ENCODE peak calls at places on chromosomes 12 and 14, in ten cellular contexts. One of them, this sample, is unnamed.

GRCh38 chr12:131834798-131835615 is 6.8 kb downstream of the MMP17 start:
- DNase-seq in GM20000: no peak
- DNase-seq in PC-3: peak
- DNase-seq in astrocyte of the spinal cord: no peak
- DNase-seq in lower leg skin: no peak
- DNase-seq in astrocyte of the cerebellum: no peak
- DNase-seq in Calu3: no peak
- DNase-seq in uterus: no peak
- DNase-seq in progenitor cell of endocrine pancreas: no peak
- DNase-seq in nephron progenitor cell: no peak
- DNase-seq in this sample: no peak

GRCh38 chr12:7060353-7060954 is at the start of gene C1S:
- DNase-seq in Calu3: peak
- DNase-seq in uterus: peak
- DNase-seq in astrocyte of the spinal cord: peak
- DNase-seq in lower leg skin: peak
- DNase-seq in progenitor cell of endocrine pancreas: no peak
- DNase-seq in GM20000: no peak
- DNase-seq in PC-3: peak
- DNase-seq in nephron progenitor cell: peak
- DNase-seq in astrocyte of the cerebellum: peak
- DNase-seq in this sample: peak

GRCh38 chr12:132154341-132154761 is 10.1 kb downstream of the NOC4L start:
- DNase-seq in nephron progenitor cell: no peak
- DNase-seq in progenitor cell of endocrine pancreas: no peak
- DNase-seq in PC-3: no peak
- DNase-seq in lower leg skin: no peak
- DNase-seq in Calu3: no peak
- DNase-seq in uterus: no peak
- DNase-seq in astrocyte of the spinal cord: no peak
- DNase-seq in GM20000: no peak
- DNase-seq in astrocyte of the cerebellum: no peak
- DNase-seq in this sample: no peak

GRCh38 chr12:57896437-57897201 is 44.7 kb upstream of the ATP23 start:
- DNase-seq in astrocyte of the cerebellum: no peak
- DNase-seq in GM20000: no peak
- DNase-seq in PC-3: no peak
- DNase-seq in lower leg skin: peak
- DNase-seq in progenitor cell of endocrine pancreas: peak
- DNase-seq in uterus: peak
- DNase-seq in astrocyte of the spinal cord: peak
- DNase-seq in Calu3: peak
- DNase-seq in nephron progenitor cell: peak
- DNase-seq in this sample: peak

GRCh38 chr12:5171701-5172100 is 128.0 kb downstream of the KCNA5 start:
- DNase-seq in PC-3: peak
- DNase-seq in uterus: no peak
- DNase-seq in astrocyte of the cerebellum: peak
- DNase-seq in Calu3: peak
- DNase-seq in progenitor cell of endocrine pancreas: peak
- DNase-seq in astrocyte of the spinal cord: peak
- DNase-seq in nephron progenitor cell: peak
- DNase-seq in GM20000: no peak
- DNase-seq in lower leg skin: no peak
- DNase-seq in this sample: peak

GRCh38 chr14:20419404-20419803 is 6.1 kb upstream of the TEP1 start:
- DNase-seq in uterus: no peak
- DNase-seq in astrocyte of the spinal cord: no peak
- DNase-seq in PC-3: peak
- DNase-seq in lower leg skin: no peak
- DNase-seq in GM20000: no peak
- DNase-seq in progenitor cell of endocrine pancreas: no peak
- DNase-seq in astrocyte of the cerebellum: no peak
- DNase-seq in Calu3: no peak
- DNase-seq in nephron progenitor cell: no peak
- DNase-seq in this sample: no peak

GRCh38 chr12:39672976-39673375 is 53.4 kb upstream of the ABCD2 start:
- DNase-seq in uterus: no peak
- DNase-seq in astrocyte of the cerebellum: no peak
- DNase-seq in progenitor cell of endocrine pancreas: no peak
- DNase-seq in astrocyte of the spinal cord: no peak
- DNase-seq in PC-3: no peak
- DNase-seq in Calu3: no peak
- DNase-seq in lower leg skin: no peak
- DNase-seq in nephron progenitor cell: no peak
- DNase-seq in GM20000: no peak
- DNase-seq in this sample: no peak

GRCh38 chr14:89276424-89276975 is 140.5 kb downstream of the FOXN3 start:
- DNase-seq in astrocyte of the cerebellum: peak
- DNase-seq in Calu3: no peak
- DNase-seq in progenitor cell of endocrine pancreas: no peak
- DNase-seq in PC-3: no peak
- DNase-seq in lower leg skin: no peak
- DNase-seq in astrocyte of the spinal cord: peak
- DNase-seq in GM20000: peak
- DNase-seq in nephron progenitor cell: no peak
- DNase-seq in uterus: no peak
- DNase-seq in this sample: peak

GRCh38 chr12:43551971-43552559 is at the start of gene ADAMTS20:
- DNase-seq in PC-3: no peak
- DNase-seq in astrocyte of the spinal cord: peak
- DNase-seq in nephron progenitor cell: peak
- DNase-seq in Calu3: no peak
- DNase-seq in lower leg skin: no peak
- DNase-seq in GM20000: no peak
- DNase-seq in progenitor cell of endocrine pancreas: peak
- DNase-seq in uterus: no peak
- DNase-seq in astrocyte of the cerebellum: no peak
- DNase-seq in this sample: no peak

GRCh38 chr12:27015730-27016076 is 1.5 kb upstream of the TM7SF3 start:
- DNase-seq in uterus: no peak
- DNase-seq in PC-3: peak
- DNase-seq in astrocyte of the spinal cord: peak
- DNase-seq in astrocyte of the cerebellum: no peak
- DNase-seq in nephron progenitor cell: no peak
- DNase-seq in lower leg skin: no peak
- DNase-seq in progenitor cell of endocrine pancreas: no peak
- DNase-seq in GM20000: peak
- DNase-seq in Calu3: no peak
- DNase-seq in this sample: peak

GRCh38 chr14:61599959-61600358 is 95.4 kb upstream of the HIF1A start:
- DNase-seq in nephron progenitor cell: no peak
- DNase-seq in lower leg skin: no peak
- DNase-seq in astrocyte of the cerebellum: no peak
- DNase-seq in uterus: no peak
- DNase-seq in Calu3: no peak
- DNase-seq in PC-3: no peak
- DNase-seq in astrocyte of the spinal cord: no peak
- DNase-seq in progenitor cell of endocrine pancreas: no peak
- DNase-seq in GM20000: no peak
- DNase-seq in this sample: no peak

GRCh38 chr14:33294419-33294818 is 355.7 kb downstream of the NPAS3 start:
- DNase-seq in uterus: no peak
- DNase-seq in progenitor cell of endocrine pancreas: no peak
- DNase-seq in nephron progenitor cell: no peak
- DNase-seq in astrocyte of the cerebellum: no peak
- DNase-seq in lower leg skin: no peak
- DNase-seq in astrocyte of the spinal cord: no peak
- DNase-seq in GM20000: no peak
- DNase-seq in PC-3: no peak
- DNase-seq in Calu3: no peak
- DNase-seq in this sample: no peak

GRCh38 chr12:87253157-87253556 is 776.0 kb downstream of the C12orf50 start:
- DNase-seq in astrocyte of the cerebellum: no peak
- DNase-seq in progenitor cell of endocrine pancreas: no peak
- DNase-seq in lower leg skin: no peak
- DNase-seq in astrocyte of the spinal cord: peak
- DNase-seq in uterus: no peak
- DNase-seq in nephron progenitor cell: no peak
- DNase-seq in PC-3: peak
- DNase-seq in GM20000: no peak
- DNase-seq in Calu3: peak
- DNase-seq in this sample: peak

GRCh38 chr12:113239811-113240331 is 18.6 kb downstream of the TPCN1 start:
- DNase-seq in PC-3: no peak
- DNase-seq in astrocyte of the spinal cord: no peak
- DNase-seq in GM20000: no peak
- DNase-seq in Calu3: no peak
- DNase-seq in lower leg skin: no peak
- DNase-seq in uterus: no peak
- DNase-seq in astrocyte of the cerebellum: no peak
- DNase-seq in progenitor cell of endocrine pancreas: no peak
- DNase-seq in nephron progenitor cell: peak
- DNase-seq in this sample: no peak

GRCh38 chr14:73944432-73945158 is 5.3 kb downstream of the FAM161B start:
- DNase-seq in GM20000: no peak
- DNase-seq in PC-3: no peak
- DNase-seq in lower leg skin: no peak
- DNase-seq in Calu3: no peak
- DNase-seq in astrocyte of the cerebellum: no peak
- DNase-seq in uterus: no peak
- DNase-seq in progenitor cell of endocrine pancreas: no peak
- DNase-seq in nephron progenitor cell: no peak
- DNase-seq in astrocyte of the spinal cord: no peak
- DNase-seq in this sample: no peak

GRCh38 chr12:106245767-106246166 is 2.1 kb downstream of the CKAP4 start:
- DNase-seq in GM20000: no peak
- DNase-seq in progenitor cell of endocrine pancreas: no peak
- DNase-seq in nephron progenitor cell: no peak
- DNase-seq in astrocyte of the cerebellum: no peak
- DNase-seq in Calu3: peak
- DNase-seq in lower leg skin: peak
- DNase-seq in astrocyte of the spinal cord: peak
- DNase-seq in PC-3: peak
- DNase-seq in uterus: peak
- DNase-seq in this sample: peak

DNA sequence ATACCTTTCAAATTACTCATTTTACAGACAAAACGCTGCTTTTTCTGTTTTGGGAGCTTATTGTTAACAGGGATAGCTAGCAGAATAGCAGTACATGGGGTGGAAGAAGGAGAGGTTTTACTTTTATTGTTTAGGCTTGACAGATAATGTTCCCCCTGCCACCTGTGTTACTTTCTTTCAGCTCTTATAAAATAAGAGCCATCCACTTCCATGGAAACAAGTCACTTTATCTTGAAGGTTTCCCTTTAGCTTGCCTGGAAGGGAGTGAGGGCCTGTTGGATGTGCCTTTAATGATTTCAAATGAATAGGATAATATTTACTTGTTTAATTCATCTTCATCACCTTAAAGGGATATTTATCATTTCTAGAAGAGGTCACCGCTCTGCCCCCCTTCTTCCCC is 23.3 kb downstream of the GPATCH2L start:
- DNase-seq in PC-3: no peak
- DNase-seq in GM20000: no peak
- DNase-seq in uterus: no peak
- DNase-seq in astrocyte of the spinal cord: no peak
- DNase-seq in progenitor cell of endocrine pancreas: no peak
- DNase-seq in nephron progenitor cell: no peak
- DNase-seq in astrocyte of the cerebellum: no peak
- DNase-seq in Calu3: no peak
- DNase-seq in lower leg skin: no peak
- DNase-seq in this sample: no peak
- TF ChIP-seq CTCF in PC-3: no peak
- TF ChIP-seq CTCF in GM20000: no peak
- TF ChIP-seq CTCF in uterus: no peak
- TF ChIP-seq CTCF in astrocyte of the spinal cord: no peak
- TF ChIP-seq CTCF in progenitor cell of endocrine pancreas: no peak
- TF ChIP-seq CTCF in nephron progenitor cell: no peak
- TF ChIP-seq CTCF in astrocyte of the cerebellum: no peak
- TF ChIP-seq CTCF in Calu3: no peak
- TF ChIP-seq CTCF in lower leg skin: no peak
- TF ChIP-seq CTCF in this sample: no peak

GRCh38 chr12:51891843-51892242 is 3.9 kb downstream of the ANKRD33 start:
- DNase-seq in lower leg skin: no peak
- DNase-seq in progenitor cell of endocrine pancreas: no peak
- DNase-seq in nephron progenitor cell: no peak
- DNase-seq in Calu3: no peak
- DNase-seq in PC-3: peak
- DNase-seq in GM20000: peak
- DNase-seq in uterus: no peak
- DNase-seq in astrocyte of the cerebellum: no peak
- DNase-seq in astrocyte of the spinal cord: no peak
- DNase-seq in this sample: no peak
- TF ChIP-seq CTCF in lower leg skin: no peak
- TF ChIP-seq CTCF in progenitor cell of endocrine pancreas: peak
- TF ChIP-seq CTCF in nephron progenitor cell: peak
- TF ChIP-seq CTCF in Calu3: no peak
- TF ChIP-seq CTCF in PC-3: peak
- TF ChIP-seq CTCF in GM20000: no peak
- TF ChIP-seq CTCF in uterus: no peak
- TF ChIP-seq CTCF in astrocyte of the cerebellum: peak
- TF ChIP-seq CTCF in astrocyte of the spinal cord: peak
- TF ChIP-seq CTCF in this sample: peak

DNA sequence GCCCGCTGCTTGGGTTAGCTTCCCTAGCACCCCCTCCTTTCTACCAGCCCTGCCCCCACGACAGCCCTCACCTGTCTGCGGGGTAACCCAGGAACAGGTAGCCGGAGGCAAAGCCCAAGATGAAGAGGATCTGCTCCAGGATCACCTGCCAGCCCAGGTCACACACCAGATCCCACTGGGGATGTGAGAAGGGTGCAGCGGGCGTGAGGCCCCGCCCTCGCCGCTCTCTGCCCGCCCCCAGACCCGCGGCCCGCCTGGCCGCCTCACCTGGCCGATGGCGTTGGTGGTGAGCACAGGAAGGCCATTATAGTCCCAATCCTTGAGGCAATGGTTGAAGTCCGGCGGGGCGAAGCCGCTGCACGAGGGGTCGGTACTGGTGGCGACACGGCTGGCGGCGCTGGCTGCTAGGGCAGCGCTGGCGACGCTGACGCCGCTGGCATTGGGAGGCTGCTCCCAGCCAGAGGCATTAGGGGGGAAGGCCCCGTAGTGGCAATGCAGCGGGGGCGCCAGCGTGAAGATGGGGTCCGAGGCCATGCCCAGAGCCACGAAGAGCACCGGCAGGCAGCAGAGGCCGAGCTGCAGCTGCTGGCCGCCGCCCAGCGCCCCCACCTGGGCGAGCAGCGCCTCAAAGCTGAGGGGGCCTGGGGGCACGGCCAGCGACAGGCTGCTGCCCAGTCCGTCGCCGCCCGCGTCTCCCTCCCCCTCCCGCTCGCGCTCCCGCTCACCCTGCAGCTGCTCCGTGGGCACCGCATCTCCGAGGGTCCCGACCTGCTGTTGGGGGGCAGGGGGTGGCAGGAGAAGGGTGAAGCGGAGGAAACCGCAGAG is 794 bp downstream of the SLC22A17 start:
- DNase-seq in nephron progenitor cell: peak
- DNase-seq in uterus: no peak
- DNase-seq in PC-3: no peak
- DNase-seq in progenitor cell of endocrine pancreas: no peak
- DNase-seq in Calu3: no peak
- DNase-seq in lower leg skin: no peak
- DNase-seq in astrocyte of the spinal cord: no peak
- DNase-seq in astrocyte of the cerebellum: no peak
- DNase-seq in GM20000: peak
- DNase-seq in this sample: no peak
- TF ChIP-seq CTCF in nephron progenitor cell: peak
- TF ChIP-seq CTCF in uterus: no peak
- TF ChIP-seq CTCF in PC-3: no peak
- TF ChIP-seq CTCF in progenitor cell of endocrine pancreas: peak
- TF ChIP-seq CTCF in Calu3: no peak
- TF ChIP-seq CTCF in lower leg skin: no peak
- TF ChIP-seq CTCF in astrocyte of the spinal cord: peak
- TF ChIP-seq CTCF in astrocyte of the cerebellum: no peak
- TF ChIP-seq CTCF in GM20000: no peak
- TF ChIP-seq CTCF in this sample: no peak

GRCh38 chr12:114313910-114314309 is 92.0 kb downstream of the TBX5 start:
- DNase-seq in lower leg skin: no peak
- DNase-seq in astrocyte of the spinal cord: no peak
- DNase-seq in nephron progenitor cell: no peak
- DNase-seq in PC-3: no peak
- DNase-seq in GM20000: no peak
- DNase-seq in Calu3: no peak
- DNase-seq in astrocyte of the cerebellum: no peak
- DNase-seq in progenitor cell of endocrine pancreas: no peak
- DNase-seq in uterus: no peak
- DNase-seq in this sample: no peak
- TF ChIP-seq CTCF in lower leg skin: no peak
- TF ChIP-seq CTCF in astrocyte of the spinal cord: no peak
- TF ChIP-seq CTCF in nephron progenitor cell: no peak
- TF ChIP-seq CTCF in PC-3: no peak
- TF ChIP-seq CTCF in GM20000: no peak
- TF ChIP-seq CTCF in Calu3: no peak
- TF ChIP-seq CTCF in astrocyte of the cerebellum: no peak
- TF ChIP-seq CTCF in progenitor cell of endocrine pancreas: no peak
- TF ChIP-seq CTCF in uterus: no peak
- TF ChIP-seq CTCF in this sample: no peak

This sample was measured in MCF 10A.